ENCODE peak calls at places on chromosomes 7 and 10, in eight cellular contexts. One of them, this sample, is unnamed. For H3K4me1, the result is how much of the 10 kb centered on the place peaks cover.

GRCh38 chr7:48041665-48041995 is 6.3 kb downstream of the C7orf57 start:
- DNase-seq in heart right ventricle: no peak
- DNase-seq in Peyer's patch: no peak
- DNase-seq in colonic mucosa: no peak
- DNase-seq in spleen: no peak
- DNase-seq in GM23248: peak
- DNase-seq in A549: no peak
- DNase-seq in uterus: no peak
- DNase-seq in this sample: peak

GRCh38 chr10:49622426-49623425 is 8.9 kb downstream of the CHAT start:
- DNase-seq in GM23248: no peak
- DNase-seq in A549: no peak
- DNase-seq in spleen: peak
- DNase-seq in uterus: no peak
- DNase-seq in Peyer's patch: peak
- DNase-seq in colonic mucosa: no peak
- DNase-seq in heart right ventricle: no peak
- DNase-seq in this sample: no peak

GRCh38 chr10:79113827-79114226 is 45.1 kb downstream of the ZMIZ1 start:
- DNase-seq in GM23248: peak
- DNase-seq in colonic mucosa: no peak
- DNase-seq in heart right ventricle: no peak
- DNase-seq in Peyer's patch: no peak
- DNase-seq in spleen: no peak
- DNase-seq in uterus: no peak
- DNase-seq in A549: no peak
- DNase-seq in this sample: peak

GRCh38 chr10:8071006-8071405 is 16.5 kb downstream of the GATA3 start:
- DNase-seq in A549: no peak
- DNase-seq in GM23248: no peak
- DNase-seq in spleen: no peak
- DNase-seq in colonic mucosa: no peak
- DNase-seq in uterus: no peak
- DNase-seq in Peyer's patch: no peak
- DNase-seq in heart right ventricle: no peak
- DNase-seq in this sample: no peak

GRCh38 chr10:98376485-98376884 is 38.5 kb downstream of the PYROXD2 start:
- DNase-seq in colonic mucosa: no peak
- DNase-seq in heart right ventricle: no peak
- DNase-seq in A549: no peak
- DNase-seq in uterus: no peak
- DNase-seq in GM23248: no peak
- DNase-seq in spleen: no peak
- DNase-seq in Peyer's patch: no peak
- DNase-seq in this sample: no peak

GRCh38 chr10:89120931-89121907 is 85.9 kb downstream of the CH25H start:
- DNase-seq in heart right ventricle: no peak
- DNase-seq in uterus: no peak
- DNase-seq in Peyer's patch: no peak
- DNase-seq in A549: no peak
- DNase-seq in spleen: no peak
- DNase-seq in GM23248: no peak
- DNase-seq in colonic mucosa: no peak
- DNase-seq in this sample: no peak

GRCh38 chr7:128176696-128177095 is 64.4 kb upstream of the LEP start:
- DNase-seq in uterus: no peak
- DNase-seq in Peyer's patch: peak
- DNase-seq in GM23248: peak
- DNase-seq in colonic mucosa: no peak
- DNase-seq in spleen: no peak
- DNase-seq in heart right ventricle: no peak
- DNase-seq in A549: no peak
- DNase-seq in this sample: no peak

GRCh38 chr10:30462513-30462912 is 28.5 kb downstream of the MAP3K8 start:
- DNase-seq in uterus: no peak
- DNase-seq in Peyer's patch: no peak
- DNase-seq in spleen: no peak
- DNase-seq in GM23248: no peak
- DNase-seq in colonic mucosa: no peak
- DNase-seq in A549: no peak
- DNase-seq in heart right ventricle: no peak
- DNase-seq in this sample: no peak

GRCh38 chr7:137454169-137455166 is 110.9 kb upstream of the PTN start:
- DNase-seq in Peyer's patch: peak
- DNase-seq in colonic mucosa: peak
- DNase-seq in uterus: peak
- DNase-seq in spleen: no peak
- DNase-seq in heart right ventricle: peak
- DNase-seq in A549: peak
- DNase-seq in GM23248: peak
- DNase-seq in this sample: peak

GRCh38 chr7:77580762-77581350 is 43.8 kb downstream of the PTPN12 start:
- DNase-seq in A549: no peak
- DNase-seq in GM23248: peak
- DNase-seq in Peyer's patch: no peak
- DNase-seq in spleen: no peak
- DNase-seq in uterus: no peak
- DNase-seq in heart right ventricle: no peak
- DNase-seq in colonic mucosa: no peak
- DNase-seq in this sample: no peak

GRCh38 chr10:69506487-69506833 is 55.2 kb downstream of the TSPAN15 start:
- DNase-seq in GM23248: no peak
- DNase-seq in A549: no peak
- DNase-seq in Peyer's patch: no peak
- DNase-seq in spleen: peak
- DNase-seq in heart right ventricle: no peak
- DNase-seq in colonic mucosa: no peak
- DNase-seq in uterus: no peak
- DNase-seq in this sample: no peak

GRCh38 chr7:150937848-150938561 is 40.1 kb downstream of the KCNH2 start:
- DNase-seq in uterus: no peak
- DNase-seq in heart right ventricle: no peak
- DNase-seq in GM23248: peak
- DNase-seq in colonic mucosa: no peak
- DNase-seq in A549: no peak
- DNase-seq in spleen: no peak
- DNase-seq in Peyer's patch: peak
- DNase-seq in this sample: peak

GRCh38 chr10:26213157-26213780 is 3.3 kb upstream of the GAD2 start:
- DNase-seq in heart right ventricle: no peak
- DNase-seq in uterus: no peak
- DNase-seq in GM23248: no peak
- DNase-seq in A549: no peak
- DNase-seq in colonic mucosa: no peak
- DNase-seq in spleen: no peak
- DNase-seq in Peyer's patch: no peak
- DNase-seq in this sample: no peak

GRCh38 chr10:43874984-43875383 is 226.3 kb upstream of the ZNF32 start:
- DNase-seq in colonic mucosa: no peak
- DNase-seq in A549: no peak
- DNase-seq in uterus: no peak
- DNase-seq in Peyer's patch: no peak
- DNase-seq in GM23248: no peak
- DNase-seq in heart right ventricle: no peak
- DNase-seq in spleen: no peak
- DNase-seq in this sample: no peak

GRCh38 chr7:93016085-93016471 is 101.7 kb downstream of the SAMD9 start:
- DNase-seq in spleen: no peak
- DNase-seq in GM23248: peak
- DNase-seq in heart right ventricle: no peak
- DNase-seq in Peyer's patch: no peak
- DNase-seq in uterus: no peak
- DNase-seq in colonic mucosa: peak
- DNase-seq in A549: no peak
- DNase-seq in this sample: peak

GRCh38 chr10:73865459-73866442 is 8.6 kb downstream of the CAMK2G start:
- DNase-seq in uterus: no peak
- DNase-seq in GM23248: no peak
- DNase-seq in colonic mucosa: peak
- DNase-seq in A549: no peak
- DNase-seq in Peyer's patch: peak
- DNase-seq in spleen: peak
- DNase-seq in heart right ventricle: peak
- DNase-seq in this sample: no peak

GRCh38 chr7:45670227-45670626 is 96.1 kb downstream of the ADCY1 start:
- DNase-seq in colonic mucosa: no peak
- DNase-seq in spleen: no peak
- DNase-seq in heart right ventricle: no peak
- DNase-seq in GM23248: no peak
- DNase-seq in Peyer's patch: peak
- DNase-seq in uterus: no peak
- DNase-seq in A549: no peak
- DNase-seq in this sample: no peak

GRCh38 chr7:83976302-83976701 is 218.3 kb downstream of the SEMA3A start:
- DNase-seq in Peyer's patch: no peak
- DNase-seq in spleen: no peak
- DNase-seq in uterus: no peak
- DNase-seq in colonic mucosa: no peak
- DNase-seq in A549: peak
- DNase-seq in GM23248: peak
- DNase-seq in heart right ventricle: peak
- DNase-seq in this sample: peak

GRCh38 chr7:11331128-11332102 is 357.7 kb downstream of the PHF14 start:
- DNase-seq in A549: no peak
- DNase-seq in colonic mucosa: no peak
- DNase-seq in uterus: no peak
- DNase-seq in heart right ventricle: no peak
- DNase-seq in GM23248: peak
- DNase-seq in Peyer's patch: no peak
- DNase-seq in spleen: no peak
- DNase-seq in this sample: no peak

GRCh38 chr10:83333566-83333965 is 805.7 kb upstream of the GHITM start:
- DNase-seq in Peyer's patch: no peak
- DNase-seq in heart right ventricle: no peak
- DNase-seq in A549: no peak
- DNase-seq in uterus: no peak
- DNase-seq in colonic mucosa: no peak
- DNase-seq in GM23248: no peak
- DNase-seq in spleen: no peak
- DNase-seq in this sample: no peak

GRCh38 chr10:119516381-119517234 is 25.9 kb downstream of the RGS10 start:
- DNase-seq in A549: no peak
- DNase-seq in heart right ventricle: no peak
- DNase-seq in GM23248: no peak
- DNase-seq in Peyer's patch: peak
- DNase-seq in spleen: peak
- DNase-seq in colonic mucosa: no peak
- DNase-seq in uterus: no peak
- DNase-seq in this sample: peak

GRCh38 chr10:116783011-116783655 is 40.8 kb upstream of the HSPA12A start:
- DNase-seq in A549: no peak
- DNase-seq in spleen: peak
- DNase-seq in heart right ventricle: no peak
- DNase-seq in GM23248: peak
- DNase-seq in uterus: no peak
- DNase-seq in Peyer's patch: no peak
- DNase-seq in colonic mucosa: no peak
- DNase-seq in this sample: no peak

GRCh38 chr7:155487509-155488482 is 29.9 kb downstream of the EN2 start:
- DNase-seq in A549: no peak
- DNase-seq in spleen: no peak
- DNase-seq in uterus: no peak
- DNase-seq in Peyer's patch: no peak
- DNase-seq in GM23248: no peak
- DNase-seq in heart right ventricle: no peak
- DNase-seq in colonic mucosa: no peak
- DNase-seq in this sample: no peak

GRCh38 chr10:110642204-110642979 is 1.7 kb upstream of the RBM20 start:
- DNase-seq in uterus: no peak
- DNase-seq in A549: no peak
- DNase-seq in heart right ventricle: no peak
- DNase-seq in Peyer's patch: no peak
- DNase-seq in colonic mucosa: no peak
- DNase-seq in spleen: no peak
- DNase-seq in GM23248: no peak
- DNase-seq in this sample: no peak
- H3K4me3 ChIP-seq in uterus: no peak
- H3K4me3 ChIP-seq in A549: no peak
- H3K4me3 ChIP-seq in heart right ventricle: peak
- H3K4me3 ChIP-seq in Peyer's patch: no peak
- H3K4me3 ChIP-seq in colonic mucosa: no peak
- H3K4me3 ChIP-seq in spleen: no peak
- H3K4me3 ChIP-seq in GM23248: no peak
- H3K4me3 ChIP-seq in this sample: no peak

GRCh38 chr10:77909755-77910375 is 16.7 kb downstream of the DLG5 start:
- DNase-seq in spleen: no peak
- DNase-seq in GM23248: peak
- DNase-seq in heart right ventricle: no peak
- DNase-seq in uterus: no peak
- DNase-seq in A549: peak
- DNase-seq in Peyer's patch: peak
- DNase-seq in colonic mucosa: peak
- DNase-seq in this sample: no peak
- H3K4me1 ChIP-seq in spleen: under half
- H3K4me1 ChIP-seq in GM23248: under half
- H3K4me1 ChIP-seq in heart right ventricle: under half
- H3K4me1 ChIP-seq in uterus: under half
- H3K4me1 ChIP-seq in A549: half or more
- H3K4me1 ChIP-seq in Peyer's patch: under half
- H3K4me1 ChIP-seq in colonic mucosa: under half
- H3K4me1 ChIP-seq in this sample: under half

DNA sequence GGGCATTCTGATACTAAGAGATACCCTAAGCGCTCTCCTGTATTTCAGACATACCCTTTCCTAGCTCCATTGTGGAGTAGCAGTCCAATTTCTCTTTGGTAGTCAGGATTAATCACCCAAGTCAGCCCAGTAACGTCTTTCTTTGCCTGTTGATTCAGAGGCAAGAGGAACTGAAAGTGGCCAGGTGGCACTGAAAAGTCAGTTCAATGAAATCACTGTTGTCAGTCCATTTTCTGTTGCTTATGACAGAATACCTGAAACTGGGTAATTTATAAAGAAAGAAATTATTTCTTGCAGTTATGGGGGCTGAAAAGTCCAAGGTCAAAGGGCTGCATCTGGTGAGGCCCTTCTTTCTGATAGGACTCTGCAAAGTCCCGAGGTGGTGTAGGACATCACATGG is 40.2 kb downstream of the ANKRD61 start:
- DNase-seq in uterus: no peak
- DNase-seq in GM23248: no peak
- DNase-seq in heart right ventricle: no peak
- DNase-seq in spleen: no peak
- DNase-seq in colonic mucosa: no peak
- DNase-seq in A549: no peak
- DNase-seq in Peyer's patch: peak
- DNase-seq in this sample: no peak
- H3K4me3 ChIP-seq in uterus: no peak
- H3K4me3 ChIP-seq in GM23248: no peak
- H3K4me3 ChIP-seq in heart right ventricle: no peak
- H3K4me3 ChIP-seq in spleen: no peak
- H3K4me3 ChIP-seq in colonic mucosa: no peak
- H3K4me3 ChIP-seq in A549: no peak
- H3K4me3 ChIP-seq in Peyer's patch: no peak
- H3K4me3 ChIP-seq in this sample: no peak

DNA sequence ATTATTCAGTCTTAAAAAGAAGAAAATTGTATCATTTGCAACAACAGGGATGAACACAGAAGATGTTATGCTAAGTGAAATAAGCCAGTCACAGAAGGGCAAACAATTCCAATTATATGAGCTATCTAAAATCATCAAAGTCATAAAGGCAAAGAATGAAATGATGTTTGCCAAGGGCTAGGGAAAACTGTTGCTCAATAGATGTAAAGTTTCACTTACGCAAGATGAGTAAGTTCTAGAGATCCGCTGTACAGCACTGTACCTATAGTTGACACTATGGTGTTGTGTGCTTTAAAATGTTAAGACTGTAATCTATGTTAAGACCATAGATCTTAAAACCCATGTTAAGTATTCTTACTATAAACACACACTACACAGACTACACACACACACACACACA is 904.6 kb upstream of the LRRN3 start:
- DNase-seq in Peyer's patch: no peak
- DNase-seq in A549: no peak
- DNase-seq in colonic mucosa: no peak
- DNase-seq in spleen: no peak
- DNase-seq in heart right ventricle: no peak
- DNase-seq in GM23248: no peak
- DNase-seq in uterus: no peak
- DNase-seq in this sample: no peak
- H3K4me1 ChIP-seq in Peyer's patch: under half
- H3K4me1 ChIP-seq in A549: under half
- H3K4me1 ChIP-seq in colonic mucosa: under half
- H3K4me1 ChIP-seq in spleen: under half
- H3K4me1 ChIP-seq in heart right ventricle: under half
- H3K4me1 ChIP-seq in GM23248: under half
- H3K4me1 ChIP-seq in uterus: under half
- H3K4me1 ChIP-seq in this sample: under half